ENCODE peak calls at places on chromosomes 12 and 14, in five cellular contexts. N, W, X, V and L are unnamed samples.

GRCh38 chr12:16939871-16940306 is 333.9 kb upstream of the LMO3 start:
- DNase-seq in N (peak; percentile 80), W (no peak), X (no peak), V (no peak), L (peak; percentile 61)

GRCh38 chr12:75974323-75975273 is 57.0 kb downstream of the PHLDA1 start:
- DNase-seq in N (peak; percentile 36), W (no peak), X (no peak), V (no peak), L (no peak)

GRCh38 chr14:61174395-61175386 is 106.4 kb downstream of the TMEM30B start:
- DNase-seq in N (no peak), W (no peak), X (no peak), V (no peak), L (peak; percentile 32)

GRCh38 chr12:106898001-106898966 is 57.4 kb upstream of the TMEM263 start:
- DNase-seq in N (no peak), W (no peak), X (no peak), V (no peak), L (no peak)

GRCh38 chr12:11513288-11513687 is 117.9 kb upstream of the PRB2 start:
- DNase-seq in N (peak; percentile 18), W (peak; percentile 60), X (no peak), V (no peak), L (no peak)

GRCh38 chr12:26524862-26525465 is 308.0 kb downstream of the ITPR2 start:
- DNase-seq in N (no peak), W (no peak), X (no peak), V (peak; percentile 23), L (peak; percentile 28)

GRCh38 chr14:72928872-72929271 is 2.6 kb downstream of the DCAF4 start:
- DNase-seq in N (no peak), W (no peak), X (no peak), V (no peak), L (no peak)

GRCh38 chr12:131353376-131353775 is 357.5 kb upstream of the SFSWAP start:
- DNase-seq in N (no peak), W (no peak), X (no peak), V (no peak), L (no peak)

GRCh38 chr12:12201274-12201758 is 65.5 kb downstream of the LRP6 start:
- DNase-seq in N (no peak), W (no peak), X (no peak), V (no peak), L (no peak)

GRCh38 chr12:68349921-68350606 is 17.9 kb upstream of the MDM1 start:
- DNase-seq in N (no peak), W (no peak), X (no peak), V (no peak), L (no peak)

GRCh38 chr14:29971101-29971500 is 43.5 kb upstream of the PRKD1 start:
- DNase-seq in N (no peak), W (no peak), X (no peak), V (no peak), L (no peak)

GRCh38 chr12:790253-790563 is 37.8 kb downstream of the WNK1 start:
- DNase-seq in N (no peak), W (no peak), X (no peak), V (no peak), L (no peak)

GRCh38 chr12:76863005-76863670 is 15.7 kb downstream of the CSRP2 start:
- DNase-seq in N (no peak), W (no peak), X (peak; percentile 67), V (no peak), L (peak; percentile 75)

GRCh38 chr12:106171117-106171750 is 32.5 kb upstream of the NUAK1 start:
- DNase-seq in N (no peak), W (no peak), X (no peak), V (no peak), L (no peak)

GRCh38 chr12:110819646-110820045 is 27.1 kb upstream of the CCDC63 start:
- DNase-seq in N (no peak), W (no peak), X (no peak), V (no peak), L (no peak)

GRCh38 chr14:69632752-69633151 is 21.4 kb downstream of the SUSD6 start:
- DNase-seq in N (no peak), W (no peak), X (no peak), V (no peak), L (no peak)

GRCh38 chr14:72828604-72829003 is 65.3 kb downstream of the DPF3 start:
- DNase-seq in N (no peak), W (no peak), X (no peak), V (no peak), L (no peak)

GRCh38 chr12:87344699-87345098 is 684.5 kb downstream of the C12orf50 start:
- DNase-seq in N (no peak), W (no peak), X (no peak), V (no peak), L (no peak)

GRCh38 chr14:73462815-73463214 is 4.5 kb upstream of the NUMB start:
- DNase-seq in N (no peak), W (peak; percentile 15), X (no peak), V (no peak), L (peak; percentile 14)

GRCh38 chr14:103868242-103868897 is 21.0 kb upstream of the PPP1R13B start:
- DNase-seq in N (no peak), W (no peak), X (no peak), V (no peak), L (no peak)

GRCh38 chr14:96965885-96966595 is 168.9 kb downstream of the VRK1 start:
- DNase-seq in N (no peak), W (peak; percentile 60), X (no peak), V (no peak), L (no peak)

GRCh38 chr12:108638141-108638823 is 4.6 kb upstream of the SELPLG start:
- DNase-seq in N (no peak), W (no peak), X (no peak), V (peak; percentile 35), L (no peak)

GRCh38 chr14:100306506-100307214 is 416 bp upstream of the SLC25A29 start:
- DNase-seq in N (peak; percentile 70), W (peak; percentile 96), X (peak; percentile 37), V (peak; percentile 88), L (peak; percentile 33)
- TF ChIP-seq CTCF in N (peak; percentile 9), W (no peak), X (no peak), V (no peak), L (no peak)

DNA sequence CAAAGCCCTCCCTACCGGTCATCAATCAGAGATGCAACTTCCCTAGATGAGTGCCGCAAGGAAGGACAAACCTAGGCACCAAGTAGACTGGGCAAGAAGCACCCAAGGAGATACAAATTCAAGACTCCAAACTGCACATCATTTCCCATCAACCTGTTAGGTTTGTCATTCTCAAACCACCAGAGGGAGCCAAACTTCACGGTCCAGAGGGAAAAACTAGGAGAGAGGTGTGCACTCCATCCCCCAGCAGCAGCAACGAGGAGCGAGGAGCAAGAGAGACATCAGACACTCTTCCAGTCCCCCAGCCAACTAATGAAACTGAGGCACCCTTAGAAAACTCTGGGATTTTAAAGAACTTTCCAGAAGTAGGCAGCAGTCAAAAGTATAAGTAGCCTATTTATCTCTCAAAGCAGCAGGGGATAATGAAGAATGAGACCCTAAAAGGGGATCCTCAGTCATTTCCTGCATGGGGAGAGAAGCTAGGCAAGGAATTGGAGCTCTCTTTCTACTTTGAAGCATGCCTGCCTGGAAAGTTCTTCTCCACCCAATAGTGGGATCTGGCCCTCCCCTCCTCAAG is 37.0 kb upstream of the NT5DC3 start:
- DNase-seq in N (peak; percentile 64), W (no peak), X (peak; percentile 20), V (peak; percentile 40), L (peak; percentile 60)
- TF ChIP-seq CTCF in N (peak; percentile 90), W (peak; percentile 81), X (peak; percentile 75), V (peak; percentile 61), L (peak; percentile 91)

DNA sequence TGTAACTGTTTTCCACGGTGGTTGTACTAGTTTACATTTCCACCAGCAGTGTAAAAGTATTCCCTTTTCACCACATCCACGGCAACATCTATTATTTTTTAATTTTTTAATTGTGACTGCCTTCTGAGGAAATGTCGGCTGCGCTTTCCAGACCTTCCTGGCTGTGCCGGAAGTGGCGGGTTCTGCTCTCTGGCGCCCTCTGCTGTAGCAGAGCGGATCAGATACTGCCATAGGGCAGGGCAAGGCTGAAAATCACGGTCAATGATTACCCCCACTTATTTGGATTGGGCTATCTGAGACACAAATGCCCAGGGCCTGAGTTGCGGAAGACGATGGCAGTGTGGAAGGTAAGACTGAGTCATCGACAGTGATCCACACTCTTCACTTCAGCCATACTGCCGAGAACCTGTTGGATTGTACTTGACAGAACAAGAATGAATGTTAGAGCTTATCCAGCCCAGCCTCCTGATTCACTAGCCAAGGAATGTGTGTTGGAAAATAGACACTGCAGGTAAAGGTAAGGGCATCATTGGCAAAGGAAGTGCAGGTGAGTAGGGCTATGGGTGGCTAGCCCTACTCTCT is 124.2 kb downstream of the NTF3 start:
- DNase-seq in N (no peak), W (no peak), X (no peak), V (no peak), L (no peak)
- TF ChIP-seq CTCF in N (peak; percentile 40), W (peak; percentile 35), X (peak; percentile 29), V (peak; percentile 20), L (peak; percentile 74)

GRCh38 chr12:124370851-124371250 is 76.0 kb downstream of the RFLNA start:
- DNase-seq in N (no peak), W (no peak), X (no peak), V (no peak), L (no peak)

GRCh38 chr12:124370384-124370783 is 75.5 kb downstream of the RFLNA start:
- DNase-seq in N (no peak), W (no peak), X (no peak), V (no peak), L (no peak)

GRCh38 chr12:124369901-124370378 is 75.0 kb downstream of the RFLNA start:
- DNase-seq in N (no peak), W (no peak), X (no peak), V (no peak), L (no peak)

GRCh38 chr12:124368421-124369032 is 73.6 kb downstream of the RFLNA start:
- DNase-seq in N (no peak), W (no peak), X (no peak), V (no peak), L (no peak)

GRCh38 chr12:124369055-124369900 is 74.4 kb downstream of the RFLNA start:
- DNase-seq in N (peak; percentile 69), W (peak; percentile 93), X (peak; percentile 85), V (peak; percentile 20), L (peak; percentile 89)
- TF ChIP-seq CTCF in N (peak; percentile 71), W (peak; percentile 43), X (peak; percentile 50), V (peak; percentile 64), L (peak; percentile 75)